ENCODE peak calls at places on chromosomes 11 and 22, in four cellular contexts. C is NCI-H1105, G is ELR, Y is foreskin fibroblast. A is an unnamed sample.

GRCh38 chr11:43504316-43504950 is 145.7 kb downstream of the TTC17 start:
- DNase-seq in C (no peak), G (peak; percentile 44), Y (no peak), A (peak; percentile 67)

GRCh38 chr11:80727315-80727714 is 1286.5 kb upstream of the TENM4 start:
- DNase-seq in C (peak; percentile 6), G (no peak), Y (no peak), A (no peak)

GRCh38 chr22:27980424-27981148 is 61.5 kb upstream of the PITPNB start:
- DNase-seq in C (no peak), G (no peak), Y (no peak), A (peak; percentile 9)

GRCh38 chr11:110857885-110858555 is 145.8 kb upstream of the ARHGAP20 start:
- DNase-seq in C (no peak), G (no peak), Y (peak; percentile 85), A (no peak)

GRCh38 chr11:12853652-12854296 is 155.3 kb upstream of the RASSF10 start:
- DNase-seq in C (no peak), G (no peak), Y (no peak), A (no peak)

GRCh38 chr11:112485280-112485679 is 224.6 kb upstream of the PLET1 start:
- DNase-seq in C (no peak), G (no peak), Y (no peak), A (peak; percentile 91)

GRCh38 chr11:24496728-24497396 is at the start of gene LUZP2:
- DNase-seq in C (peak; percentile 30), G (peak; percentile 62), Y (peak; percentile 0), A (peak; percentile 5)

GRCh38 chr11:61897387-61898246 is 6.3 kb upstream of the FADS3 start:
- DNase-seq in C (peak; percentile 53), G (peak; percentile 70), Y (peak; percentile 42), A (peak; percentile 91)

GRCh38 chr11:92528051-92528450 is 303.4 kb downstream of the FAT3 start:
- DNase-seq in C (no peak), G (no peak), Y (no peak), A (no peak)

GRCh38 chr11:7281083-7281482 is 29.4 kb downstream of the SYT9 start:
- DNase-seq in C (no peak), G (peak; percentile 71), Y (peak; percentile 33), A (no peak)

GRCh38 chr11:19959697-19960096 is 200.6 kb downstream of the DBX1 start:
- DNase-seq in C (no peak), G (no peak), Y (no peak), A (no peak)

GRCh38 chr11:112172362-112172994 is 2.8 kb upstream of the BCO2 start:
- DNase-seq in C (no peak), G (peak; percentile 70), Y (peak; percentile 33), A (no peak)

GRCh38 chr11:69878927-69879733 is 59.9 kb upstream of the FGF3 start:
- DNase-seq in C (no peak), G (no peak), Y (no peak), A (no peak)

GRCh38 chr11:126133902-126134301 is 71.2 kb upstream of the CDON start:
- DNase-seq in C (no peak), G (no peak), Y (no peak), A (no peak)

GRCh38 chr11:12461516-12461915 is 84.1 kb downstream of the PARVA start:
- DNase-seq in C (peak; percentile 29), G (peak; percentile 21), Y (no peak), A (no peak)

GRCh38 chr11:118922745-118923627 is 2.7 kb downstream of the BCL9L start:
- DNase-seq in C (no peak), G (no peak), Y (no peak), A (no peak)

GRCh38 chr22:49789289-49790141 is 38.2 kb downstream of the BRD1 start:
- DNase-seq in C (no peak), G (peak; percentile 12), Y (peak; percentile 39), A (no peak)

GRCh38 chr11:1696608-1697570 is at the start of gene KRTAP5-6:
- DNase-seq in C (no peak), G (no peak), Y (no peak), A (no peak)

A was measured in NCI-H526.